ENCODE peak calls at places on chromosomes 12 and 14, in eight cellular contexts. Q is GM23338, V is fibroblast of lung, C is hepatocyte, I is PC-9, K is H1, F is H9, Y is astrocyte. S is an unnamed sample.

GRCh38 chr12:24778486-24779304 is 170.2 kb downstream of the BCAT1 start:
- DNase-seq in I (no peak), K (no peak), Y (peak; percentile 38), V (peak; percentile 80), Q (peak; percentile 77), C (peak; percentile 45), F (no peak), S (peak; percentile 65)

GRCh38 chr12:122523280-122523679 is 3.5 kb downstream of the RSRC2 start:
- DNase-seq in F (no peak), Y (peak; percentile 59), I (no peak), K (no peak), V (peak; percentile 68), C (peak; percentile 19), Q (no peak), S (peak; percentile 39)

GRCh38 chr14:84458881-84459280 is 1071.1 kb upstream of the FLRT2 start:
- DNase-seq in F (no peak), V (no peak), Q (no peak), I (no peak), C (no peak), Y (no peak), K (no peak), S (no peak)

GRCh38 chr12:84270470-84271140 is 642.0 kb downstream of the SLC6A15 start:
- DNase-seq in I (no peak), K (no peak), Q (peak; percentile 34), F (no peak), C (peak; percentile 13), V (no peak), Y (no peak), S (peak; percentile 72)

GRCh38 chr12:106358410-106359241 is 1.1 kb downstream of the POLR3B start:
- DNase-seq in F (no peak), C (peak; percentile 73), Y (peak; percentile 75), K (no peak), Q (no peak), I (no peak), V (peak; percentile 77), S (peak; percentile 73)

GRCh38 chr14:77037886-77038511 is 9.5 kb upstream of the IRF2BPL start:
- DNase-seq in K (no peak), C (no peak), Q (peak; percentile 43), V (peak; percentile 50), I (no peak), Y (peak; percentile 50), F (no peak), S (no peak)

GRCh38 chr12:108442077-108442476 is 73.0 kb upstream of the FICD start:
- DNase-seq in V (no peak), K (peak; percentile 57), Y (no peak), I (no peak), F (peak; percentile 89), Q (peak; percentile 94), C (no peak), S (peak; percentile 93)

GRCh38 chr12:27140478-27140969 is 58.1 kb upstream of the C12orf71 start:
- DNase-seq in F (no peak), K (no peak), I (no peak), C (no peak), Y (no peak), V (no peak), Q (no peak), S (no peak)

GRCh38 chr12:25056486-25057130 is 107.7 kb upstream of the BCAT1 start:
- DNase-seq in F (no peak), V (no peak), K (no peak), I (no peak), C (no peak), Y (no peak), Q (no peak), S (no peak)

GRCh38 chr12:114407034-114407420 is 1.1 kb upstream of the TBX5 start:
- DNase-seq in C (no peak), Q (no peak), F (no peak), K (no peak), I (no peak), Y (no peak), V (peak; percentile 62), S (peak; percentile 6)
- H3K79me2 ChIP-seq in C (peaks cover 85% of the 10 kb centered on the region), Q (no peaks in the 10 kb centered on the region), F (no peaks in the 10 kb centered on the region), K (no peaks in the 10 kb centered on the region), I (no peaks in the 10 kb centered on the region), Y (no peaks in the 10 kb centered on the region), V (peaks cover 100% of the 10 kb centered on the region), S (no peaks in the 10 kb centered on the region)

DNA sequence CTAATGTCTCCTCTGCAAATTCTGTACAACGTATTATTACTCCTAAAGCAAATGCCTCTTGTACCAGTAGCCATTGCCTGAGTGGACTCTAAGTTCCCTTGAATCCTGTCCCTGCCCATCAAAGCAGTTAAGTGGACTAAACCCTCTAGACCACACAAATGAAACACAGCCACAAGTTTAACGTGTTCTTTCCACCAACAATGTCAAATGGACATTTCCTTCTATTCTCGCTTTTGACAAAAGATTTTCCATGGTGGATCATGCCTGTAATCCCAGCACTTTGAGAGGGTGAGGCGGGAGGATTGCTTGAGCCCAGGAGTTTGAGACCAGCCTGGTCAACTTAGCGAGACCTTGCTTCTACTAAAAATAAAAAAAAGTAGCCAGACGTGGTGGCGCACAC is 15.9 kb downstream of the CCDC88C start:
- DNase-seq in Q (no peak), F (no peak), V (no peak), C (no peak), I (no peak), Y (no peak), K (no peak), S (no peak)
- H3K79me2 ChIP-seq in Q (peaks cover 99% of the 10 kb centered on the region), F (peaks cover 9% of the 10 kb centered on the region), V (no peaks in the 10 kb centered on the region), C (peaks cover 38% of the 10 kb centered on the region), I (peaks cover 8% of the 10 kb centered on the region), Y (no peaks in the 10 kb centered on the region), K (peaks cover 33% of the 10 kb centered on the region), S (peaks cover 76% of the 10 kb centered on the region)

GRCh38 chr12:11136075-11136474 is 1.6 kb upstream of the TAS2R30 start:
- DNase-seq in Q (no peak), Y (no peak), V (no peak), F (no peak), I (no peak), C (no peak), K (no peak), S (no peak)
- H3K79me2 ChIP-seq in Q (peaks cover 92% of the 10 kb centered on the region), Y (peaks cover 90% of the 10 kb centered on the region), V (peaks cover 4% of the 10 kb centered on the region), F (peaks cover 4% of the 10 kb centered on the region), I (peaks cover 5% of the 10 kb centered on the region), C (peaks cover 83% of the 10 kb centered on the region), K (no peaks in the 10 kb centered on the region), S (peaks cover 7% of the 10 kb centered on the region)

DNA sequence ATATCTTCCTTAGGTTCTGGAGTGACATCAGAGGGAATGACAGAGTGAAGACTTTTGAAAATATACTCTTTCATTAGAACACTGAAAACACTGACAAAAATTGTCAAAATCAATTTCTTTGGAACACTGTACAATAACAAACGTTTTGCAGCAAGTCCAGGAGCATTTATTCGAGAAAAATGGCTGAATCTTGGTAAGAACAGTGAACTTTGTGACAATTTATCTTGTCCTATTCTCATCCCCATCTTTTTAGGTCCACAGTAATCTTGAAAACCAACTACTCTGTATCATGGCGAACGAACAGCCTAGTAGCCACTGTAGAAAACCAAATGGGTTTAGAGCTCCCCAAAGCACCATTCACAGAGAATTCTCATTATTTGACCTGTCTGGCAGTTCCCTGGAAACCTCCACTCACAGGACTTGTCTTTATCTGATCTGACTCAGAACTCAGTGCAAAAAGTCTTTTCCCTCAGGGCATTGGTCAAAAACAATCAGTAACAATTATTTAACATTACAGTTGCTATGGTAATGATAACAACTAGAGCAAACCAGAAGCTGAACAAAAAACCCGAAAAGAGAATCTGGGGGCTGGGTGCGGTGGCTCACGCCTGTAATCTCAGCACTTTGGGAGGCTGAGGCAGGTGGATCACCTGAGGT is 20.3 kb upstream of the PPP2R5E start:
- DNase-seq in K (no peak), C (peak; percentile 22), Y (peak; percentile 49), I (peak; percentile 60), V (no peak), F (no peak), Q (no peak), S (peak; percentile 79)
- H3K79me2 ChIP-seq in K (no peaks in the 10 kb centered on the region), C (no peaks in the 10 kb centered on the region), Y (no peaks in the 10 kb centered on the region), I (no peaks in the 10 kb centered on the region), V (no peaks in the 10 kb centered on the region), F (no peaks in the 10 kb centered on the region), Q (no peaks in the 10 kb centered on the region), S (no peaks in the 10 kb centered on the region)

DNA sequence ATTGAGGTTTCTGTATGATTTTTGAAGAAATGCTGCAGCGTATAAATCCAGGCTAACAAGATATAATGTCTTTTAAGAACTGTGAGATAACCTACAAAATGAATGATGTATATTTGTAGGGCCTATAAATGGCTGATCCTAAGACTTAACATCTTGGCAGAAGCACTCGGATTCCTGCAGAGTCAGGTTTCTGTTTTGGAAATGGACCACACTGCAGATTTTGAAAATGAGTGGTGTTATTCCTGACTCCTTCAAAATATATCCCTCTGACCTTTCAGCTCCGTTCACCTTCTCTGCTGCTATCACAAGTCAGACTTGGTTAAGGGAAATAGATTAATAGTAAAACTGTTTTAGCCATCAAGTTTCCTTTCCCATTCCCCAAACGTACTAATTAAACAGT is 5.0 kb downstream of the TIGAR start:
- DNase-seq in Y (no peak), I (no peak), K (no peak), V (no peak), F (no peak), C (no peak), Q (no peak), S (no peak)
- H3K79me2 ChIP-seq in Y (peaks cover 93% of the 10 kb centered on the region), I (peaks cover 15% of the 10 kb centered on the region), K (no peaks in the 10 kb centered on the region), V (peaks cover 31% of the 10 kb centered on the region), F (peaks cover 3% of the 10 kb centered on the region), C (peaks cover 49% of the 10 kb centered on the region), Q (peaks cover 93% of the 10 kb centered on the region), S (peaks cover 18% of the 10 kb centered on the region)

GRCh38 chr12:120469450-120470149 is at the start of gene SRSF9:
- DNase-seq in Y (peak; percentile 92), I (peak; percentile 94), C (peak; percentile 99), Q (peak; percentile 98), V (peak; percentile 98), F (peak; percentile 98), K (peak; percentile 89), S (peak; percentile 97)
- H3K79me2 ChIP-seq in Y (peaks cover 71% of the 10 kb centered on the region), I (peaks cover 84% of the 10 kb centered on the region), C (peaks cover 89% of the 10 kb centered on the region), Q (peaks cover 45% of the 10 kb centered on the region), V (peaks cover 53% of the 10 kb centered on the region), F (peaks cover 11% of the 10 kb centered on the region), K (no peaks in the 10 kb centered on the region), S (peaks cover 34% of the 10 kb centered on the region)

GRCh38 chr14:59208224-59208814 is 19.9 kb downstream of the DAAM1 start:
- DNase-seq in I (no peak), K (no peak), Q (no peak), F (no peak), V (peak; percentile 28), C (no peak), Y (peak; percentile 89), S (peak; percentile 67)
- H3K79me2 ChIP-seq in I (peaks cover 7% of the 10 kb centered on the region), K (no peaks in the 10 kb centered on the region), Q (peaks cover 47% of the 10 kb centered on the region), F (no peaks in the 10 kb centered on the region), V (no peaks in the 10 kb centered on the region), C (peaks cover 79% of the 10 kb centered on the region), Y (peaks cover 48% of the 10 kb centered on the region), S (no peaks in the 10 kb centered on the region)

GRCh38 chr12:56751712-56752598 is at the start of gene PRIM1:
- DNase-seq in V (peak; percentile 70), C (peak; percentile 91), K (peak; percentile 64), Y (peak; percentile 42), F (peak; percentile 90), Q (peak; percentile 90), I (peak; percentile 85), S (peak; percentile 92)
- H3K79me2 ChIP-seq in V (peaks cover 1% of the 10 kb centered on the region), C (peaks cover 3% of the 10 kb centered on the region), K (no peaks in the 10 kb centered on the region), Y (no peaks in the 10 kb centered on the region), F (no peaks in the 10 kb centered on the region), Q (peaks cover 17% of the 10 kb centered on the region), I (peaks cover 12% of the 10 kb centered on the region), S (no peaks in the 10 kb centered on the region)